ENCODE peak calls at places on chromosomes 5 and 9, in eight cellular contexts. F, Q, X, L, D, T, P and N are unnamed samples.

GRCh38 chr9:38085308-38085707 is 16.3 kb upstream of the SHB start:
- DNase-seq in F (no peak), Q (no peak), X (no peak), L (no peak), D (no peak), T (no peak), P (no peak), N (no peak)

GRCh38 chr9:737400-738120 is 103.9 kb upstream of the DMRT1 start:
- DNase-seq in F (no peak), Q (no peak), X (no peak), L (no peak), D (no peak), T (no peak), P (no peak), N (no peak)

GRCh38 chr9:77927265-77927664 is 104.3 kb downstream of the GNAQ start:
- DNase-seq in F (no peak), Q (no peak), X (no peak), L (no peak), D (no peak), T (no peak), P (no peak), N (no peak)

GRCh38 chr5:1285141-1285540 is 9.7 kb downstream of the TERT start:
- DNase-seq in F (no peak), Q (peak; percentile 37), X (peak; percentile 38), L (no peak), D (no peak), T (no peak), P (no peak), N (no peak)

GRCh38 chr5:17443333-17444125 is 54.5 kb upstream of the TAF11L2 start:
- DNase-seq in F (no peak), Q (no peak), X (no peak), L (no peak), D (no peak), T (no peak), P (no peak), N (no peak)

GRCh38 chr9:112169368-112169767 is 5.7 kb downstream of the SUSD1 start:
- DNase-seq in F (no peak), Q (no peak), X (no peak), L (no peak), D (peak; percentile 87), T (no peak), P (no peak), N (no peak)

GRCh38 chr9:100626949-100627348 is 49.1 kb downstream of the CAVIN4 start:
- DNase-seq in F (no peak), Q (no peak), X (no peak), L (no peak), D (no peak), T (no peak), P (no peak), N (no peak)

GRCh38 chr9:133862585-133863041 is 124.5 kb upstream of the SARDH start:
- DNase-seq in F (peak; percentile 70), Q (peak; percentile 87), X (no peak), L (no peak), D (no peak), T (no peak), P (peak; percentile 67), N (no peak)

GRCh38 chr5:132947661-132948060 is 15.8 kb downstream of the AFF4 start:
- DNase-seq in F (no peak), Q (no peak), X (no peak), L (no peak), D (peak; percentile 40), T (no peak), P (no peak), N (no peak)

GRCh38 chr9:3909966-3910650 is 384.3 kb upstream of the RFX3 start:
- DNase-seq in F (no peak), Q (no peak), X (no peak), L (no peak), D (no peak), T (no peak), P (no peak), N (no peak)

GRCh38 chr5:35029333-35029732 is 18.4 kb downstream of the AGXT2 start:
- DNase-seq in F (no peak), Q (no peak), X (no peak), L (no peak), D (peak; percentile 17), T (no peak), P (no peak), N (no peak)

GRCh38 chr9:19087601-19088000 is 15.1 kb downstream of the HAUS6 start:
- DNase-seq in F (no peak), Q (no peak), X (no peak), L (no peak), D (peak; percentile 49), T (no peak), P (peak; percentile 88), N (no peak)

GRCh38 chr5:125865166-125865815 is 557.9 kb upstream of the GRAMD2B start:
- DNase-seq in F (no peak), Q (no peak), X (no peak), L (no peak), D (peak; percentile 78), T (no peak), P (no peak), N (no peak)

DNA sequence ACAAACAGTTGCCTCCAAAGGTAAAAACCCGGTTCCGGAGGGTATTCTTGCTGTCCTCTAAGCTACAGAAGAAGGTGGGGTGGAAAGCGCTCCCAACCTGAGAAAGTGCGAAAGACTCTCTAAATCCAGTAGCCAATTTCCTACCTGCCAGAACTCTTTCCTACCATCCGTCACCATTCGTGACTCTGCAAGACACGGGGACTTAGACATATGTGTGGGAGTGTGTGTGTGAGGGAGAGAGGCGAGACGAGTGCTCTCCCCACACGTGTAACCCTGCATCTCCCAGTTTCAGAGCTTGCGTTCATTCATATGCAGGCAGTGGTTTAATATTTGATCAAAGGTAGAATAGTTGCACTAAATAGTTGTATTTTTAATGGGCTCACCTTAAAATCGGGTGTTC is 473 bp upstream of the GABRA1 start:
- DNase-seq in F (no peak), Q (no peak), X (no peak), L (no peak), D (no peak), T (no peak), P (no peak), N (peak; percentile 9)
- H3K27ac ChIP-seq in F (no peak overlapping the region), Q (no peak overlapping the region), X (no peak overlapping the region), L (no peak overlapping the region), D (no peak overlapping the region), T (no peak overlapping the region), P (no peak overlapping the region), N (peak overlapping the region; percentile 54)

GRCh38 chr5:39426136-39426535 is 1.4 kb upstream of the DAB2 start:
- DNase-seq in F (no peak), Q (no peak), X (no peak), L (no peak), D (no peak), T (no peak), P (no peak), N (no peak)

GRCh38 chr5:39428639-39429038 is 3.9 kb upstream of the DAB2 start:
- DNase-seq in F (no peak), Q (no peak), X (no peak), L (no peak), D (no peak), T (no peak), P (no peak), N (no peak)

GRCh38 chr5:39424751-39425524 is at the start of gene DAB2:
- DNase-seq in F (peak; percentile 92), Q (peak; percentile 94), X (peak; percentile 81), L (peak; percentile 87), D (peak; percentile 69), T (peak; percentile 23), P (peak; percentile 96), N (peak; percentile 62)

GRCh38 chr5:39427633-39428032 is 2.9 kb upstream of the DAB2 start:
- DNase-seq in F (no peak), Q (no peak), X (no peak), L (no peak), D (no peak), T (no peak), P (no peak), N (no peak)

GRCh38 chr5:39427225-39427624 is 2.4 kb upstream of the DAB2 start:
- DNase-seq in F (no peak), Q (no peak), X (no peak), L (no peak), D (no peak), T (no peak), P (no peak), N (no peak)
- H3K27ac ChIP-seq in F (no peak overlapping the region), Q (no peak overlapping the region), X (no peak overlapping the region), L (peak overlapping the region; percentile 2), D (no peak overlapping the region), T (no peak overlapping the region), P (peak overlapping the region; percentile 86), N (no peak overlapping the region)

DNA sequence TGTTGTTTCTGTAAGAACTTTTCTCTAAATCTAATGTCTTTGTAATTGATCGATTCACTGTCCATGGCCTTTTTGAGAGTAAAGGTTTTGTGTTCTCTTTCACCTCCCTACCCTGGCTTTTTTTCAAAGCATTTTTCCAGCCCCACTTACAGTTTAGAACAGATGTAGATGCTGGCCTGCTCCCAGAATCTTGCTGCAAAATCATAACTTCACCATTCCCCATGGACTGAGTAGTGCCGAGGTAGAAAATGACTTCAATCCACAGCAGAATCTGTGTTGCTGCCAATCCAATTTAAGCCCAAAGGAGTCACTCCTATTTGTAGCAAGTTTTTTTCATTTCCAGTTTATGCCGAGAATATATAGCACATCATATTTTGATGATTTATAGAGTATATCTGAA is 46.5 kb upstream of the CEMIP2 start:
- DNase-seq in F (no peak), Q (no peak), X (no peak), L (no peak), D (no peak), T (no peak), P (no peak), N (no peak)
- H3K27ac ChIP-seq in F (peak overlapping the region; percentile 28), Q (no peak overlapping the region), X (no peak overlapping the region), L (no peak overlapping the region), D (no peak overlapping the region), T (no peak overlapping the region), P (no peak overlapping the region), N (no peak overlapping the region)

GRCh38 chr5:32298056-32298420 is 14.7 kb downstream of the MTMR12 start:
- DNase-seq in F (no peak), Q (no peak), X (no peak), L (no peak), D (no peak), T (no peak), P (no peak), N (no peak)
- H3K27ac ChIP-seq in F (no peak overlapping the region), Q (no peak overlapping the region), X (no peak overlapping the region), L (no peak overlapping the region), D (no peak overlapping the region), T (peak overlapping the region; percentile 22), P (no peak overlapping the region), N (no peak overlapping the region)

DNA sequence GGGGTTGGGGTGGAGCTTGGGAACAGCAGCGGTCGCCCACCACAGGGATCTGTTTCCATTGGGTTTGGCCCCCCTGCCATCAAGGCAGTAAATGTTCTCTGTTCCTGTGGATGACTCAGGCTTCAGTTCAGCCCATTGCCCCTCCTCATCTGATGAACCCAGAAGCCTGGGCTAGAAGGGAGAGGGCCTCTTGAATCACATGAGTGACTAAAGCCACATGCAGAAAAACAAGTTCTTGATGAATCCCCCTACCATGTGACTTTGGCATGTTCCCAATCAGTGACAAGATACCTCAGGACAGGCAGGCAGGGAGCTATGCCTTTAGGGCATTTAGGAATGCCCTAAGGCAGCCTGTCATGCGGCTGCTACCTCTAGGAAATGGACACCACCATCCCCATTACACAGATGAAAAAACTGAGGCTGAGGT is 2.5 kb downstream of the SH3PXD2B start:
- DNase-seq in F (peak; percentile 81), Q (no peak), X (no peak), L (no peak), D (peak; percentile 85), T (no peak), P (peak; percentile 91), N (no peak)
- H3K27ac ChIP-seq in F (peak overlapping the region; percentile 90), Q (no peak overlapping the region), X (no peak overlapping the region), L (peak overlapping the region; percentile 35), D (peak overlapping the region; percentile 76), T (no peak overlapping the region), P (peak overlapping the region; percentile 97), N (peak overlapping the region; percentile 52)

GRCh38 chr9:127132921-127133647 is 10.6 kb upstream of the ANGPTL2 start:
- DNase-seq in F (no peak), Q (peak; percentile 70), X (no peak), L (no peak), D (no peak), T (no peak), P (no peak), N (no peak)
- H3K27ac ChIP-seq in F (peak overlapping the region; percentile 82), Q (peak overlapping the region; percentile 98), X (no peak overlapping the region), L (peak overlapping the region; percentile 51), D (no peak overlapping the region), T (no peak overlapping the region), P (peak overlapping the region; percentile 73), N (peak overlapping the region; percentile 93)